ENCODE peak calls at places on chromosomes 12 and 14, in eight cellular contexts. S, T, C, I, F, H, N and R are unnamed samples.

GRCh38 chr14:67729072-67729561 is 27.4 kb downstream of the RDH12 start:
- DNase-seq in F (peak), C (no peak), N (no peak), I (peak), H (peak), T (no peak), S (no peak), R (no peak)

GRCh38 chr14:105935384-105935783 is 409.0 kb downstream of the TMEM121 start:
- DNase-seq in I (no peak), H (no peak), T (no peak), N (no peak), S (no peak), C (no peak), F (no peak), R (no peak)

GRCh38 chr14:32564591-32564990 is 235.5 kb downstream of the AKAP6 start:
- DNase-seq in N (no peak), H (no peak), C (no peak), F (no peak), T (no peak), I (no peak), S (no peak), R (peak)

GRCh38 chr12:56385873-56386272 is 23.2 kb upstream of the APOF start:
- DNase-seq in H (no peak), I (no peak), T (no peak), S (no peak), C (no peak), F (no peak), N (no peak), R (peak)

GRCh38 chr12:113392988-113393579 is 10.6 kb downstream of the SDS start:
- DNase-seq in S (no peak), N (no peak), T (no peak), H (peak), C (no peak), I (peak), F (no peak), R (no peak)

GRCh38 chr12:41684997-41685396 is 459.7 kb downstream of the GXYLT1 start:
- DNase-seq in H (no peak), S (peak), F (no peak), I (no peak), C (no peak), T (no peak), N (no peak), R (no peak)

GRCh38 chr14:95361373-95362179 is 41.9 kb upstream of the CLMN start:
- DNase-seq in C (peak), T (peak), N (no peak), F (no peak), S (peak), I (peak), H (peak), R (peak)

GRCh38 chr12:6430990-6431353 is 13.8 kb upstream of the CD27 start:
- DNase-seq in S (no peak), H (no peak), T (no peak), N (no peak), I (no peak), F (no peak), C (no peak), R (no peak)

GRCh38 chr14:99653618-99654017 is 8.7 kb downstream of the HHIPL1 start:
- DNase-seq in N (no peak), C (no peak), I (no peak), H (no peak), T (no peak), S (no peak), F (no peak), R (no peak)